ENCODE peak calls at places on chromosomes 3 and 15, in ten cellular contexts. One of them, this sample, is unnamed.

GRCh38 chr3:29488922-29489321 is 208.1 kb downstream of the RBMS3 start:
- DNase-seq in foreskin fibroblast: no peak
- DNase-seq in stimulated activated CD4-positive, alpha-beta T cell treated with anti-CD3 and anti-CD28 coated beads, Interleukin-1b, Interleukin-23, amount 100 ng/mL, for 48 hours: no peak
- DNase-seq in AG04449: no peak
- DNase-seq in nephron progenitor cell: no peak
- DNase-seq in IMR-90: peak
- DNase-seq in globus pallidus: no peak
- DNase-seq in BE2C: no peak
- DNase-seq in activated T-helper 1 cell treated with anti-CD3 and anti-CD28 coated beads, Interleukin-2, amount 50 U/mL, for 16 hours: no peak
- DNase-seq in ovary: no peak
- DNase-seq in this sample: no peak

GRCh38 chr3:23728651-23729117 is 77.1 kb upstream of the UBE2E1 start:
- DNase-seq in nephron progenitor cell: no peak
- DNase-seq in stimulated activated CD4-positive, alpha-beta T cell treated with anti-CD3 and anti-CD28 coated beads, Interleukin-1b, Interleukin-23, amount 100 ng/mL, for 48 hours: no peak
- DNase-seq in ovary: no peak
- DNase-seq in BE2C: no peak
- DNase-seq in activated T-helper 1 cell treated with anti-CD3 and anti-CD28 coated beads, Interleukin-2, amount 50 U/mL, for 16 hours: no peak
- DNase-seq in foreskin fibroblast: no peak
- DNase-seq in IMR-90: peak
- DNase-seq in globus pallidus: no peak
- DNase-seq in AG04449: no peak
- DNase-seq in this sample: no peak

GRCh38 chr3:71168961-71169411 is 414.5 kb downstream of the FOXP1 start:
- DNase-seq in globus pallidus: peak
- DNase-seq in stimulated activated CD4-positive, alpha-beta T cell treated with anti-CD3 and anti-CD28 coated beads, Interleukin-1b, Interleukin-23, amount 100 ng/mL, for 48 hours: no peak
- DNase-seq in activated T-helper 1 cell treated with anti-CD3 and anti-CD28 coated beads, Interleukin-2, amount 50 U/mL, for 16 hours: no peak
- DNase-seq in ovary: no peak
- DNase-seq in IMR-90: peak
- DNase-seq in BE2C: peak
- DNase-seq in foreskin fibroblast: no peak
- DNase-seq in AG04449: no peak
- DNase-seq in nephron progenitor cell: peak
- DNase-seq in this sample: no peak

GRCh38 chr3:100082724-100083123 is 31.6 kb downstream of the FILIP1L start:
- DNase-seq in nephron progenitor cell: no peak
- DNase-seq in activated T-helper 1 cell treated with anti-CD3 and anti-CD28 coated beads, Interleukin-2, amount 50 U/mL, for 16 hours: no peak
- DNase-seq in ovary: no peak
- DNase-seq in AG04449: no peak
- DNase-seq in IMR-90: no peak
- DNase-seq in foreskin fibroblast: no peak
- DNase-seq in stimulated activated CD4-positive, alpha-beta T cell treated with anti-CD3 and anti-CD28 coated beads, Interleukin-1b, Interleukin-23, amount 100 ng/mL, for 48 hours: no peak
- DNase-seq in globus pallidus: no peak
- DNase-seq in BE2C: no peak
- DNase-seq in this sample: no peak

GRCh38 chr3:153458881-153459280 is 296.9 kb downstream of the RAP2B start:
- DNase-seq in foreskin fibroblast: no peak
- DNase-seq in globus pallidus: no peak
- DNase-seq in activated T-helper 1 cell treated with anti-CD3 and anti-CD28 coated beads, Interleukin-2, amount 50 U/mL, for 16 hours: no peak
- DNase-seq in ovary: no peak
- DNase-seq in IMR-90: no peak
- DNase-seq in stimulated activated CD4-positive, alpha-beta T cell treated with anti-CD3 and anti-CD28 coated beads, Interleukin-1b, Interleukin-23, amount 100 ng/mL, for 48 hours: no peak
- DNase-seq in AG04449: no peak
- DNase-seq in nephron progenitor cell: no peak
- DNase-seq in BE2C: no peak
- DNase-seq in this sample: no peak

GRCh38 chr3:178170698-178171535 is 365.3 kb upstream of the KCNMB2 start:
- DNase-seq in nephron progenitor cell: no peak
- DNase-seq in BE2C: peak
- DNase-seq in IMR-90: peak
- DNase-seq in foreskin fibroblast: peak
- DNase-seq in globus pallidus: no peak
- DNase-seq in activated T-helper 1 cell treated with anti-CD3 and anti-CD28 coated beads, Interleukin-2, amount 50 U/mL, for 16 hours: no peak
- DNase-seq in stimulated activated CD4-positive, alpha-beta T cell treated with anti-CD3 and anti-CD28 coated beads, Interleukin-1b, Interleukin-23, amount 100 ng/mL, for 48 hours: no peak
- DNase-seq in ovary: no peak
- DNase-seq in AG04449: peak
- DNase-seq in this sample: no peak

GRCh38 chr3:171088984-171089754 is 62.6 kb upstream of the SLC2A2 start:
- DNase-seq in ovary: no peak
- DNase-seq in stimulated activated CD4-positive, alpha-beta T cell treated with anti-CD3 and anti-CD28 coated beads, Interleukin-1b, Interleukin-23, amount 100 ng/mL, for 48 hours: no peak
- DNase-seq in foreskin fibroblast: peak
- DNase-seq in IMR-90: peak
- DNase-seq in globus pallidus: peak
- DNase-seq in BE2C: no peak
- DNase-seq in AG04449: peak
- DNase-seq in activated T-helper 1 cell treated with anti-CD3 and anti-CD28 coated beads, Interleukin-2, amount 50 U/mL, for 16 hours: no peak
- DNase-seq in nephron progenitor cell: no peak
- DNase-seq in this sample: no peak

GRCh38 chr3:69197922-69198540 is 75.6 kb upstream of the LMOD3 start:
- DNase-seq in AG04449: no peak
- DNase-seq in foreskin fibroblast: no peak
- DNase-seq in IMR-90: no peak
- DNase-seq in ovary: no peak
- DNase-seq in nephron progenitor cell: no peak
- DNase-seq in activated T-helper 1 cell treated with anti-CD3 and anti-CD28 coated beads, Interleukin-2, amount 50 U/mL, for 16 hours: peak
- DNase-seq in stimulated activated CD4-positive, alpha-beta T cell treated with anti-CD3 and anti-CD28 coated beads, Interleukin-1b, Interleukin-23, amount 100 ng/mL, for 48 hours: peak
- DNase-seq in BE2C: no peak
- DNase-seq in globus pallidus: no peak
- DNase-seq in this sample: peak

GRCh38 chr3:127456471-127457093 is 134.0 kb downstream of the TPRA1 start:
- DNase-seq in globus pallidus: no peak
- DNase-seq in AG04449: no peak
- DNase-seq in nephron progenitor cell: no peak
- DNase-seq in BE2C: peak
- DNase-seq in IMR-90: peak
- DNase-seq in ovary: peak
- DNase-seq in stimulated activated CD4-positive, alpha-beta T cell treated with anti-CD3 and anti-CD28 coated beads, Interleukin-1b, Interleukin-23, amount 100 ng/mL, for 48 hours: no peak
- DNase-seq in foreskin fibroblast: peak
- DNase-seq in activated T-helper 1 cell treated with anti-CD3 and anti-CD28 coated beads, Interleukin-2, amount 50 U/mL, for 16 hours: no peak
- DNase-seq in this sample: no peak

GRCh38 chr15:81897011-81897677 is 148.7 kb downstream of the MEX3B start:
- DNase-seq in globus pallidus: no peak
- DNase-seq in ovary: no peak
- DNase-seq in stimulated activated CD4-positive, alpha-beta T cell treated with anti-CD3 and anti-CD28 coated beads, Interleukin-1b, Interleukin-23, amount 100 ng/mL, for 48 hours: no peak
- DNase-seq in foreskin fibroblast: peak
- DNase-seq in BE2C: no peak
- DNase-seq in activated T-helper 1 cell treated with anti-CD3 and anti-CD28 coated beads, Interleukin-2, amount 50 U/mL, for 16 hours: no peak
- DNase-seq in nephron progenitor cell: no peak
- DNase-seq in AG04449: peak
- DNase-seq in IMR-90: peak
- DNase-seq in this sample: no peak

This sample was measured in T-helper 2 cell treated with Interferon-gamma antibody and Interleukin-4, amounts not matched to agents 5 μg/mL and 100 μg/mL, for 36 hours.